ENCODE peak calls at places on chromosomes 11 and 22, in six cellular contexts. D is activated gamma-delta T cell treated with anti-CD3 and anti-CD28 coated beads, Interleukin-2, amount 50 U/mL, for 16 hours; W is stimulated activated CD8-positive, alpha-beta memory T cell treated with anti-CD3 and anti-CD28 coated beads, Interleukin-2, amount 100 ng/mL, for 1 hour; O is DMS153; V is fibroblast of the aortic adventitia; P is activated T-helper 1 cell treated with anti-CD3 and anti-CD28 coated beads, Interleukin-12 subunit alpha, Interleukin-12 subunit beta, Interleukin-2, Interleukin-4 antibody, amounts not matched to agents 30 ng/mL and 10 ng/mL and 1 ng/mL, durations not matched to agents 14 hours and 24 hours and 36 hours. F is an unnamed sample.

GRCh38 chr22:36565152-36565507 is 36.2 kb upstream of the EIF3D start:
- DNase-seq in D (no peak), W (no peak), O (no peak), V (no peak), P (no peak), F (no peak)

GRCh38 chr11:1031121-1031899 is 5.2 kb downstream of the MUC6 start:
- DNase-seq in D (no peak), W (no peak), O (no peak), V (no peak), P (no peak), F (no peak)

GRCh38 chr11:2118674-2119073 is 20.5 kb downstream of the IGF2 start:
- DNase-seq in D (no peak), W (no peak), O (no peak), V (no peak), P (no peak), F (no peak)

GRCh38 chr11:27933992-27934829 is 173.7 kb downstream of the KIF18A start:
- DNase-seq in D (no peak), W (no peak), O (no peak), V (peak), P (no peak), F (no peak)

GRCh38 chr22:44782286-44782830 is 30.0 kb downstream of the ARHGAP8 start:
- DNase-seq in D (no peak), W (no peak), O (no peak), V (peak), P (no peak), F (no peak)

GRCh38 chr11:46003647-46004046 is 81.2 kb downstream of the LARGE2 start:
- DNase-seq in D (no peak), W (no peak), O (no peak), V (peak), P (no peak), F (no peak)

GRCh38 chr11:85742873-85743275 is 56.9 kb upstream of the CCDC89 start:
- DNase-seq in D (no peak), W (no peak), O (no peak), V (no peak), P (no peak), F (no peak)

GRCh38 chr22:39663751-39664150 is 93.2 kb downstream of the CACNA1I start:
- DNase-seq in D (no peak), W (no peak), O (no peak), V (no peak), P (no peak), F (no peak)

GRCh38 chr11:94768602-94769511 is 701 bp downstream of the AMOTL1 start:
- DNase-seq in D (no peak), W (no peak), O (no peak), V (no peak), P (no peak), F (peak)

GRCh38 chr11:69844396-69844795 is 25.2 kb upstream of the FGF3 start:
- DNase-seq in D (no peak), W (no peak), O (no peak), V (no peak), P (no peak), F (no peak)

GRCh38 chr11:33716236-33716635 is 15.6 kb upstream of the C11orf91 start:
- DNase-seq in D (no peak), W (no peak), O (no peak), V (peak), P (no peak), F (no peak)

GRCh38 chr11:131618203-131618602 is 247.8 kb downstream of the NTM start:
- DNase-seq in D (no peak), W (no peak), O (no peak), V (peak), P (no peak), F (no peak)

GRCh38 chr22:49564666-49565515 is 262.8 kb downstream of the BRD1 start:
- DNase-seq in D (no peak), W (no peak), O (no peak), V (no peak), P (no peak), F (no peak)

GRCh38 chr11:3193373-3194015 is 25.1 kb downstream of the MRGPRG start:
- DNase-seq in D (no peak), W (no peak), O (no peak), V (no peak), P (no peak), F (no peak)